ENCODE peak calls at places on chromosomes 2 and 18, in eight cellular contexts. F, L, X, W, K, B, G and Y are unnamed samples.
A peak's percentile ranks its signal among the peaks of the same experiment; 100 is the strongest.

GRCh38 chr2:97796465-97797126 is 83.2 kb downstream of the ZAP70 start:
- DNase-seq in F (no peak), L (no peak), X (no peak), W (no peak), K (no peak), B (no peak), G (no peak), Y (no peak)

GRCh38 chr2:45923701-45924100 is 272.2 kb downstream of the PRKCE start:
- DNase-seq in F (no peak), L (no peak), X (no peak), W (no peak), K (no peak), B (no peak), G (no peak), Y (no peak)

GRCh38 chr2:26526105-26526504 is 48.2 kb upstream of the OTOF start:
- DNase-seq in F (no peak), L (no peak), X (no peak), W (no peak), K (no peak), B (no peak), G (no peak), Y (no peak)

GRCh38 chr2:166610180-166610919 is 116.3 kb upstream of the SCN7A start:
- DNase-seq in F (no peak), L (no peak), X (no peak), W (no peak), K (no peak), B (no peak), G (no peak), Y (no peak)

GRCh38 chr2:60492550-60492949 is 60.9 kb downstream of the BCL11A start:
- DNase-seq in F (no peak), L (no peak), X (no peak), W (no peak), K (no peak), B (no peak), G (no peak), Y (no peak)

GRCh38 chr2:159795781-159796667 is 2.0 kb downstream of the CD302 start:
- DNase-seq in F (no peak), L (no peak), X (no peak), W (no peak), K (no peak), B (no peak), G (peak; percentile 30), Y (no peak)

GRCh38 chr2:187853413-187853812 is 299.2 kb upstream of the TFPI start:
- DNase-seq in F (no peak), L (no peak), X (no peak), W (no peak), K (no peak), B (no peak), G (peak; percentile 19), Y (peak; percentile 51)

GRCh38 chr2:53886406-53887280 is 26.9 kb upstream of the GPR75 start:
- DNase-seq in F (no peak), L (no peak), X (no peak), W (peak; percentile 1), K (no peak), B (no peak), G (no peak), Y (no peak)

GRCh38 chr2:120947982-120948661 is 212.5 kb downstream of the GLI2 start:
- DNase-seq in F (peak; percentile 17), L (no peak), X (no peak), W (no peak), K (no peak), B (no peak), G (no peak), Y (no peak)

GRCh38 chr2:9896216-9896615 is 52.9 kb downstream of the TAF1B start:
- DNase-seq in F (no peak), L (no peak), X (no peak), W (no peak), K (no peak), B (no peak), G (no peak), Y (no peak)

GRCh38 chr2:173752152-173752551 is 213.0 kb downstream of the SP3 start:
- DNase-seq in F (peak; percentile 26), L (no peak), X (no peak), W (no peak), K (peak; percentile 34), B (no peak), G (peak; percentile 32), Y (peak; percentile 44)

GRCh38 chr18:25310045-25310444 is 41.9 kb downstream of the ZNF521 start:
- DNase-seq in F (peak; percentile 59), L (no peak), X (no peak), W (no peak), K (peak; percentile 28), B (no peak), G (no peak), Y (peak; percentile 64)

GRCh38 chr2:217466799-217467198 is 536.0 kb downstream of the TNS1 start:
- DNase-seq in F (no peak), L (no peak), X (no peak), W (no peak), K (no peak), B (no peak), G (no peak), Y (no peak)

GRCh38 chr18:62060820-62061219 is 126.0 kb downstream of the PIGN start:
- DNase-seq in F (no peak), L (no peak), X (no peak), W (no peak), K (no peak), B (no peak), G (no peak), Y (no peak)

GRCh38 chr2:232779935-232780334 is 3.6 kb upstream of the KCNJ13 start:
- DNase-seq in F (no peak), L (no peak), X (no peak), W (no peak), K (no peak), B (no peak), G (no peak), Y (no peak)

GRCh38 chr2:164314148-164314547 is 307.1 kb downstream of the GRB14 start:
- DNase-seq in F (no peak), L (no peak), X (no peak), W (peak; percentile 14), K (peak; percentile 57), B (no peak), G (peak; percentile 56), Y (peak; percentile 9)

GRCh38 chr2:157840568-157841156 is 35.5 kb downstream of the ACVR1 start:
- DNase-seq in F (no peak), L (no peak), X (no peak), W (peak; percentile 58), K (peak; percentile 15), B (no peak), G (no peak), Y (peak; percentile 56)

GRCh38 chr18:24094561-24094960 is 44.3 kb upstream of the CABYR start:
- DNase-seq in F (peak; percentile 9), L (no peak), X (no peak), W (no peak), K (no peak), B (no peak), G (peak; percentile 64), Y (peak; percentile 19)

GRCh38 chr2:20137131-20137571 is 85.7 kb upstream of the LAPTM4A start:
- DNase-seq in F (no peak), L (no peak), X (no peak), W (no peak), K (no peak), B (no peak), G (no peak), Y (no peak)

GRCh38 chr2:44932079-44932478 is 9.4 kb upstream of the SIX3 start:
- DNase-seq in F (no peak), L (no peak), X (no peak), W (no peak), K (no peak), B (no peak), G (no peak), Y (no peak)

GRCh38 chr2:28164280-28164801 is 228.3 kb upstream of the FOSL2 start:
- DNase-seq in F (no peak), L (peak; percentile 41), X (no peak), W (no peak), K (no peak), B (no peak), G (peak; percentile 51), Y (peak; percentile 9)

GRCh38 chr2:357811-358210 is 69.9 kb upstream of the ALKAL2 start:
- DNase-seq in F (no peak), L (no peak), X (no peak), W (no peak), K (no peak), B (no peak), G (no peak), Y (no peak)

GRCh38 chr2:25602333-25602723 is 71.0 kb downstream of the DTNB start:
- DNase-seq in F (no peak), L (no peak), X (no peak), W (no peak), K (no peak), B (no peak), G (no peak), Y (no peak)

GRCh38 chr2:241354668-241355658 is 1.1 kb upstream of the FARP2 start:
- DNase-seq in F (peak; percentile 64), L (no peak), X (peak; percentile 54), W (peak; percentile 56), K (peak; percentile 84), B (peak; percentile 48), G (peak; percentile 75), Y (peak; percentile 66)

GRCh38 chr2:234308814-234309195 is 188.1 kb downstream of the ARL4C start:
- DNase-seq in F (peak; percentile 61), L (peak; percentile 63), X (no peak), W (no peak), K (no peak), B (peak; percentile 51), G (no peak), Y (peak; percentile 45)

GRCh38 chr2:129252781-129253460 is 726.5 kb upstream of the RAB6C start:
- DNase-seq in F (no peak), L (no peak), X (no peak), W (no peak), K (no peak), B (no peak), G (no peak), Y (no peak)

GRCh38 chr2:63737085-63737701 is 104.5 kb upstream of the UGP2 start:
- DNase-seq in F (no peak), L (no peak), X (no peak), W (no peak), K (peak; percentile 36), B (no peak), G (no peak), Y (no peak)

GRCh38 chr18:28789460-28789859 is 612.5 kb upstream of the CDH2 start:
- DNase-seq in F (no peak), L (no peak), X (no peak), W (no peak), K (no peak), B (no peak), G (no peak), Y (no peak)

GRCh38 chr2:56749152-56749752 is 565.5 kb downstream of the CCDC85A start:
- DNase-seq in F (peak; percentile 56), L (no peak), X (peak; percentile 7), W (peak; percentile 55), K (peak; percentile 44), B (no peak), G (peak; percentile 75), Y (peak; percentile 66)

GRCh38 chr2:224869601-224870000 is 153.4 kb upstream of the CCDC195 start:
- DNase-seq in F (no peak), L (peak; percentile 81), X (no peak), W (no peak), K (peak; percentile 82), B (no peak), G (peak; percentile 90), Y (peak; percentile 94)

GRCh38 chr2:55302241-55302640 is 33.2 kb upstream of the MTIF2 start:
- DNase-seq in F (no peak), L (no peak), X (no peak), W (no peak), K (no peak), B (no peak), G (no peak), Y (no peak)

GRCh38 chr2:29715655-29716054 is 205.7 kb downstream of the ALK start:
- DNase-seq in F (no peak), L (no peak), X (no peak), W (no peak), K (no peak), B (no peak), G (no peak), Y (no peak)

GRCh38 chr18:79405019-79405780 is 9.5 kb downstream of the NFATC1 start:
- DNase-seq in F (no peak), L (no peak), X (no peak), W (no peak), K (no peak), B (no peak), G (no peak), Y (no peak)

GRCh38 chr2:48205137-48205798 is 299.0 kb upstream of the FBXO11 start:
- DNase-seq in F (peak; percentile 37), L (no peak), X (no peak), W (peak; percentile 27), K (no peak), B (no peak), G (peak; percentile 11), Y (peak; percentile 16)